ENCODE peak calls at places on chromosomes 7 and 10, in six cellular contexts. A is HEK293T; O is cardiac fibroblast; W is neural crest cell; Z is stimulated activated CD4-positive, alpha-beta T cell treated with anti-CD3 and anti-CD28 coated beads, Interleukin-4, amount 100 ng/mL, for 48 hours; J is Calu3. Y is an unnamed sample.
A peak's percentile ranks its signal among the peaks of the same experiment; 100 is the strongest.

GRCh38 chr10:50464004-50464409 is 159.7 kb downstream of the SGMS1 start:
- DNase-seq in A (no peak), O (peak; percentile 49), W (no peak), Z (no peak), J (no peak), Y (no peak)

GRCh38 chr10:20254078-20254477 is 437.8 kb downstream of the PLXDC2 start:
- DNase-seq in A (no peak), O (peak; percentile 64), W (no peak), Z (no peak), J (no peak), Y (no peak)

GRCh38 chr7:18509491-18509890 is 13.9 kb downstream of the HDAC9 start:
- DNase-seq in A (no peak), O (no peak), W (no peak), Z (no peak), J (no peak), Y (no peak)

GRCh38 chr7:137507096-137507495 is 163.6 kb upstream of the PTN start:
- DNase-seq in A (no peak), O (no peak), W (no peak), Z (no peak), J (no peak), Y (no peak)

GRCh38 chr10:47277352-47278151 is 22.4 kb upstream of the GDF10 start:
- DNase-seq in A (no peak), O (no peak), W (no peak), Z (peak; percentile 20), J (no peak), Y (peak; percentile 77)

GRCh38 chr10:75108684-75109458 is 2.6 kb upstream of the SAMD8 start:
- DNase-seq in A (peak; percentile 76), O (peak; percentile 23), W (peak; percentile 58), Z (no peak), J (peak; percentile 68), Y (no peak)

GRCh38 chr7:111578754-111579153 is 16.5 kb upstream of the IMMP2L start:
- DNase-seq in A (no peak), O (no peak), W (no peak), Z (no peak), J (no peak), Y (no peak)

GRCh38 chr7:42480304-42480665 is 243.3 kb upstream of the GLI3 start:
- DNase-seq in A (no peak), O (no peak), W (no peak), Z (no peak), J (no peak), Y (no peak)

GRCh38 chr10:12154516-12154915 is 25.0 kb downstream of the SEC61A2 start:
- DNase-seq in A (no peak), O (no peak), W (no peak), Z (no peak), J (no peak), Y (no peak)

GRCh38 chr7:139821349-139822115 is 7.5 kb upstream of the TBXAS1 start:
- DNase-seq in A (no peak), O (no peak), W (no peak), Z (no peak), J (no peak), Y (no peak)

GRCh38 chr7:30148951-30149459 is 14.2 kb downstream of the MTURN start:
- DNase-seq in A (no peak), O (no peak), W (no peak), Z (no peak), J (peak; percentile 43), Y (peak; percentile 55)

GRCh38 chr7:153087498-153087897 is 327.9 kb downstream of the ACTR3B start:
- DNase-seq in A (no peak), O (no peak), W (no peak), Z (no peak), J (no peak), Y (no peak)

GRCh38 chr10:89414879-89415821 is 782 bp downstream of the IFIT5 start:
- DNase-seq in A (peak; percentile 43), O (peak; percentile 32), W (peak; percentile 35), Z (no peak), J (peak; percentile 22), Y (peak; percentile 91)

GRCh38 chr10:111207525-111207924 is 130.7 kb downstream of the ADRA2A start:
- DNase-seq in A (no peak), O (no peak), W (no peak), Z (no peak), J (peak; percentile 51), Y (no peak)

GRCh38 chr7:71761336-71761735 is 629.4 kb downstream of the GALNT17 start:
- DNase-seq in A (no peak), O (no peak), W (no peak), Z (no peak), J (no peak), Y (no peak)

GRCh38 chr7:2108501-2109250 is 124.1 kb downstream of the MAD1L1 start:
- DNase-seq in A (no peak), O (no peak), W (peak; percentile 46), Z (no peak), J (no peak), Y (no peak)

GRCh38 chr7:20786779-20787651 is at the start of gene SP8:
- DNase-seq in A (peak; percentile 77), O (no peak), W (peak; percentile 71), Z (no peak), J (peak; percentile 59), Y (no peak)

GRCh38 chr10:127496045-127496444 is 53.1 kb upstream of the NPS start:
- DNase-seq in A (no peak), O (no peak), W (no peak), Z (no peak), J (no peak), Y (no peak)

GRCh38 chr10:100364735-100365391 is 17.8 kb downstream of the SCD start:
- DNase-seq in A (peak; percentile 44), O (peak; percentile 88), W (no peak), Z (no peak), J (peak; percentile 75), Y (peak; percentile 83)

GRCh38 chr10:124705021-124705740 is 39.0 kb downstream of the FAM53B start:
- DNase-seq in A (no peak), O (no peak), W (no peak), Z (no peak), J (no peak), Y (no peak)

GRCh38 chr7:38975944-38976392 is 1.7 kb upstream of the POU6F2 start:
- DNase-seq in A (peak; percentile 15), O (no peak), W (peak; percentile 9), Z (no peak), J (no peak), Y (no peak)

GRCh38 chr7:106865130-106866115 is at the start of gene PIK3CG:
- DNase-seq in A (no peak), O (no peak), W (no peak), Z (no peak), J (no peak), Y (no peak)

GRCh38 chr7:82593780-82594179 is 150.2 kb upstream of the CACNA2D1 start:
- DNase-seq in A (no peak), O (no peak), W (no peak), Z (no peak), J (no peak), Y (no peak)

GRCh38 chr7:30674876-30675275 is 7.4 kb downstream of the CRHR2 start:
- DNase-seq in A (no peak), O (no peak), W (no peak), Z (no peak), J (no peak), Y (no peak)

GRCh38 chr7:127629268-127629854 is 11.4 kb upstream of the PAX4 start:
- DNase-seq in A (peak; percentile 65), O (no peak), W (peak; percentile 9), Z (no peak), J (peak; percentile 63), Y (no peak)

Y was measured in lower leg skin.